ENCODE peak calls at places on chromosome 19, in nine cellular contexts. R is hepatocyte; H is dorsolateral prefrontal cortex; Z is retinal pigment epithelial cell; U is activated T-cell treated with anti-CD3 and anti-CD28 coated beads, Interleukin-2, amount 50 U/mL, for 1 hour; W is NCI-H82; P is GOT3; X is HFFc6; V is T-helper 2 cell. J is an unnamed sample.

GRCh38 chr19:782195-783043 is 14.8 kb upstream of the PTBP1 start:
- DNase-seq in X (peak; percentile 55), U (no peak), W (no peak), V (no peak), R (peak; percentile 68), Z (peak; percentile 72), H (no peak), P (no peak), J (peak; percentile 75)

GRCh38 chr19:35757231-35757748 is 461 bp upstream of the HSPB6 start:
- DNase-seq in X (peak; percentile 89), W (peak; percentile 76), H (peak; percentile 57), P (peak; percentile 65), U (no peak), R (peak; percentile 92), Z (peak; percentile 78), V (no peak), J (peak; percentile 58)

GRCh38 chr19:29842471-29843179 is 30.8 kb downstream of the CCNE1 start:
- DNase-seq in V (no peak), Z (no peak), P (no peak), R (no peak), U (no peak), X (no peak), H (no peak), W (no peak), J (no peak)

GRCh38 chr19:28242317-28242927 is 970.5 kb downstream of the UQCRFS1 start:
- DNase-seq in U (no peak), X (no peak), R (peak; percentile 30), V (no peak), W (peak; percentile 67), H (no peak), P (no peak), Z (no peak), J (peak; percentile 49)

GRCh38 chr19:46068345-46069258 is 27.8 kb upstream of the IGFL4 start:
- DNase-seq in V (no peak), Z (peak; percentile 39), W (no peak), U (no peak), R (peak; percentile 42), P (peak; percentile 58), X (peak; percentile 91), H (no peak), J (peak; percentile 75)

GRCh38 chr19:58060231-58060630 is 1.1 kb downstream of the ZNF135 start:
- DNase-seq in W (no peak), U (no peak), Z (no peak), V (no peak), P (no peak), R (no peak), H (no peak), X (no peak), J (no peak)

GRCh38 chr19:45323671-45324081 is 1.0 kb upstream of the CKM start:
- DNase-seq in H (no peak), P (no peak), W (no peak), V (no peak), Z (no peak), R (peak; percentile 51), X (no peak), U (no peak), J (peak; percentile 26)

GRCh38 chr19:34075661-34076091 is 96.6 kb upstream of the LSM14A start:
- DNase-seq in W (no peak), X (peak; percentile 2), U (no peak), P (no peak), R (no peak), Z (no peak), H (no peak), V (no peak), J (no peak)

GRCh38 chr19:13729859-13730258 is 34.5 kb upstream of the MRI1 start:
- DNase-seq in U (no peak), P (no peak), H (no peak), V (no peak), X (peak; percentile 20), W (no peak), R (no peak), Z (no peak), J (no peak)

GRCh38 chr19:20471441-20471840 is 94.1 kb downstream of the ZNF737 start:
- DNase-seq in X (no peak), Z (no peak), W (no peak), R (no peak), U (no peak), H (no peak), P (no peak), V (no peak), J (no peak)

GRCh38 chr19:36212895-36213294 is 1.6 kb downstream of the ZNF565 start:
- DNase-seq in P (no peak), U (no peak), H (no peak), V (no peak), X (no peak), R (no peak), W (no peak), Z (no peak), J (no peak)

GRCh38 chr19:13633522-13633922 is 127.2 kb upstream of the CACNA1A start:
- DNase-seq in W (no peak), P (no peak), R (no peak), Z (no peak), U (no peak), X (no peak), V (no peak), H (no peak), J (no peak)

GRCh38 chr19:10961073-10961762 is 388 bp downstream of the SMARCA4 start:
- DNase-seq in H (peak; percentile 39), U (no peak), X (no peak), V (no peak), Z (no peak), R (no peak), W (peak; percentile 40), P (no peak), J (peak; percentile 73)

J was measured in dermis blood vessel endothelial cell.